ENCODE peak calls at places on chromosome 10, in five cellular contexts. T is activated naive CD4-positive, alpha-beta T cell treated with Interleukin-2 at 50 U/mL for 16 hours; W is dorsolateral prefrontal cortex; A is effector CD4-positive, alpha-beta T cell; Z is Panc1. H is an unnamed sample.

GRCh38 chr10:69348824-69349541 is 67.7 kb downstream of the TACR2 start:
- DNase-seq in A (no peak), W (no peak), T (no peak), Z (peak), H (no peak)

GRCh38 chr10:3563298-3563697 is 221.7 kb downstream of the KLF6 start:
- DNase-seq in W (no peak), T (peak), A (no peak), Z (no peak), H (no peak)

GRCh38 chr10:5575482-5576153 is 50.9 kb downstream of the CALML3 start:
- DNase-seq in Z (no peak), T (no peak), W (no peak), A (no peak), H (no peak)

GRCh38 chr10:79162861-79163662 is 94.3 kb downstream of the ZMIZ1 start:
- DNase-seq in T (no peak), Z (no peak), A (no peak), W (no peak), H (no peak)

GRCh38 chr10:29535778-29536459 is 98.9 kb downstream of the SVIL start:
- DNase-seq in W (no peak), A (no peak), T (no peak), Z (no peak), H (no peak)

GRCh38 chr10:43026039-43026973 is 50.6 kb upstream of the RET start:
- DNase-seq in T (no peak), A (no peak), Z (no peak), W (no peak), H (no peak)

GRCh38 chr10:119700321-119700954 is 25.4 kb upstream of the INPP5F start:
- DNase-seq in A (no peak), W (no peak), Z (no peak), T (no peak), H (no peak)

GRCh38 chr10:116857156-116857555 is 7.9 kb downstream of the ENO4 start:
- DNase-seq in A (no peak), W (no peak), Z (no peak), T (no peak), H (no peak)

GRCh38 chr10:46268076-46268881 is 18.5 kb upstream of the ANTXRL start:
- DNase-seq in Z (no peak), T (peak), A (peak), W (no peak), H (no peak)

GRCh38 chr10:22932626-22933370 is 4.9 kb downstream of the ARMC3 start:
- DNase-seq in W (no peak), A (no peak), Z (no peak), T (no peak), H (no peak)

GRCh38 chr10:86083664-86084175 is 282.9 kb downstream of the GRID1 start:
- DNase-seq in T (no peak), Z (no peak), W (no peak), A (no peak), H (no peak)

GRCh38 chr10:97584060-97584797 is at the start of gene HOGA1:
- DNase-seq in T (no peak), W (peak), A (no peak), Z (no peak), H (no peak)

GRCh38 chr10:34124522-34125035 is 690.5 kb downstream of the PARD3 start:
- DNase-seq in A (no peak), W (no peak), T (no peak), Z (peak), H (no peak)